ENCODE peak calls at places on chromosomes 11 and 22, in five cellular contexts. S is AG04450, L is pancreas, V is adrenal gland, D is brain microvascular endothelial cell. Y is an unnamed sample.

GRCh38 chr11:86183694-86184093 is 60.9 kb upstream of the EED start:
- DNase-seq in S (no peak), L (no peak), V (no peak), D (peak), Y (no peak)

GRCh38 chr22:26172389-26172990 is 3.2 kb downstream of the SEZ6L start:
- DNase-seq in S (no peak), L (peak), V (peak), D (peak), Y (no peak)

GRCh38 chr11:73270089-73270854 is 1.9 kb upstream of the P2RY6 start:
- DNase-seq in S (no peak), L (no peak), V (no peak), D (no peak), Y (no peak)

GRCh38 chr22:24198682-24199052 is 17.4 kb downstream of the SUSD2 start:
- DNase-seq in S (no peak), L (no peak), V (no peak), D (no peak), Y (no peak)

GRCh38 chr11:78752528-78752927 is 177.9 kb upstream of the NARS2 start:
- DNase-seq in S (no peak), L (no peak), V (no peak), D (no peak), Y (no peak)

GRCh38 chr22:33923660-33924246 is 3.5 kb upstream of the LARGE1 start:
- DNase-seq in S (peak), L (peak), V (peak), D (peak), Y (peak)

GRCh38 chr11:133928628-133929059 is 28.1 kb downstream of the IGSF9B start:
- DNase-seq in S (no peak), L (no peak), V (no peak), D (no peak), Y (no peak)

GRCh38 chr11:46348566-46348981 is 1.3 kb downstream of the DGKZ start:
- DNase-seq in S (no peak), L (peak), V (no peak), D (no peak), Y (no peak)

GRCh38 chr11:121892863-121893262 is 223.2 kb downstream of the BLID start:
- DNase-seq in S (no peak), L (no peak), V (no peak), D (no peak), Y (no peak)

GRCh38 chr11:126431401-126432064 is 76.0 kb downstream of the ST3GAL4 start:
- DNase-seq in S (no peak), L (no peak), V (peak), D (peak), Y (peak)

GRCh38 chr22:46294784-46295183 is 1.9 kb upstream of the GTSE1 start:
- DNase-seq in S (no peak), L (no peak), V (no peak), D (no peak), Y (no peak)

GRCh38 chr11:35380603-35381002 is 38.8 kb downstream of the SLC1A2 start:
- DNase-seq in S (no peak), L (no peak), V (no peak), D (peak), Y (no peak)

GRCh38 chr22:32701021-32701420 is 100.5 kb upstream of the TIMP3 start:
- DNase-seq in S (no peak), L (no peak), V (no peak), D (no peak), Y (no peak)

GRCh38 chr11:62501432-62501891 is 45.1 kb downstream of the AHNAK start:
- DNase-seq in S (no peak), L (peak), V (no peak), D (no peak), Y (no peak)

GRCh38 chr11:2771758-2772466 is 72.1 kb upstream of the KCNQ1OT1 start:
- DNase-seq in S (no peak), L (peak), V (peak), D (no peak), Y (no peak)

GRCh38 chr11:88523362-88524028 is 186.0 kb upstream of the CTSC start:
- DNase-seq in S (no peak), L (no peak), V (no peak), D (no peak), Y (no peak)

GRCh38 chr11:16843307-16843706 is 104.9 kb downstream of the C11orf58 start:
- DNase-seq in S (no peak), L (no peak), V (no peak), D (no peak), Y (no peak)

GRCh38 chr11:108870373-108871020 is 205.6 kb downstream of the DDX10 start:
- DNase-seq in S (peak), L (no peak), V (no peak), D (peak), Y (no peak)

GRCh38 chr11:44828296-44828695 is 101.5 kb downstream of the TSPAN18 start:
- DNase-seq in S (no peak), L (no peak), V (no peak), D (no peak), Y (no peak)
- TF ChIP-seq CTCF in S (no peak), L (no peak), V (no peak), D (no peak), Y (no peak)

GRCh38 chr11:57321388-57321995 is 3.3 kb downstream of the TNKS1BP1 start:
- DNase-seq in S (no peak), L (peak), V (peak), D (no peak), Y (no peak)

GRCh38 chr11:57323503-57324153 is 1.1 kb downstream of the TNKS1BP1 start:
- DNase-seq in S (no peak), L (peak), V (no peak), D (peak), Y (no peak)

GRCh38 chr11:57321996-57322880 is 2.5 kb downstream of the TNKS1BP1 start:
- DNase-seq in S (peak), L (peak), V (peak), D (peak), Y (peak)

GRCh38 chr11:57324154-57324885 is 432 bp downstream of the TNKS1BP1 start:
- DNase-seq in S (no peak), L (peak), V (peak), D (peak), Y (peak)

GRCh38 chr11:57322881-57323467 is 1.8 kb downstream of the TNKS1BP1 start:
- DNase-seq in S (no peak), L (no peak), V (no peak), D (no peak), Y (no peak)
- H3K27ac ChIP-seq in S (peak), L (peak), V (peak), D (peak), Y (peak)

GRCh38 chr11:19953909-19954308 is 206.4 kb downstream of the DBX1 start:
- DNase-seq in S (peak), L (peak), V (no peak), D (peak), Y (no peak)
- TF ChIP-seq CTCF in S (peak), L (peak), V (peak), D (peak), Y (no peak)

GRCh38 chr11:66112041-66112491 is 42.0 kb downstream of the PACS1 start:
- DNase-seq in S (no peak), L (no peak), V (no peak), D (no peak), Y (no peak)
- H3K27ac ChIP-seq in S (peak), L (no peak), V (peak), D (peak), Y (no peak)

GRCh38 chr11:9753031-9753430 is 89.2 kb downstream of the SWAP70 start:
- DNase-seq in S (no peak), L (no peak), V (no peak), D (peak), Y (no peak)

GRCh38 chr11:9756461-9756860 is 92.6 kb downstream of the SWAP70 start:
- DNase-seq in S (no peak), L (no peak), V (no peak), D (no peak), Y (no peak)

GRCh38 chr11:9755561-9755960 is 91.7 kb downstream of the SWAP70 start:
- DNase-seq in S (no peak), L (no peak), V (no peak), D (peak), Y (no peak)

GRCh38 chr11:9752091-9752490 is 88.2 kb downstream of the SWAP70 start:
- DNase-seq in S (no peak), L (peak), V (no peak), D (no peak), Y (no peak)

GRCh38 chr11:9754041-9754471 is 90.2 kb downstream of the SWAP70 start:
- DNase-seq in S (no peak), L (no peak), V (no peak), D (no peak), Y (no peak)
- TF ChIP-seq CTCF in S (no peak), L (no peak), V (no peak), D (no peak), Y (no peak)

GRCh38 chr11:1388763-1389102 is 1.0 kb upstream of the BRSK2 start:
- DNase-seq in S (no peak), L (no peak), V (no peak), D (no peak), Y (no peak)
- H3K27ac ChIP-seq in S (no peak), L (no peak), V (no peak), D (no peak), Y (no peak)

GRCh38 chr11:3799143-3799542 is 1.8 kb upstream of the NUP98 start:
- DNase-seq in S (no peak), L (no peak), V (no peak), D (no peak), Y (no peak)

GRCh38 chr11:3796796-3797328 is 492 bp downstream of the NUP98 start:
- DNase-seq in S (no peak), L (no peak), V (no peak), D (no peak), Y (no peak)

GRCh38 chr11:3795131-3796092 is 1.9 kb downstream of the NUP98 start:
- DNase-seq in S (no peak), L (no peak), V (no peak), D (no peak), Y (no peak)

GRCh38 chr11:3796346-3796745 is 1.0 kb downstream of the NUP98 start:
- DNase-seq in S (no peak), L (no peak), V (no peak), D (no peak), Y (no peak)

GRCh38 chr11:3797329-3798090 is at the start of gene NUP98:
- DNase-seq in S (peak), L (peak), V (peak), D (peak), Y (peak)
- TF ChIP-seq CTCF in S (no peak), L (no peak), V (peak), D (no peak), Y (no peak)

GRCh38 chr11:64237484-64237951 is 3.1 kb downstream of the VEGFB start:
- DNase-seq in S (no peak), L (peak), V (peak), D (no peak), Y (peak)
- H3K27ac ChIP-seq in S (no peak), L (peak), V (no peak), D (no peak), Y (no peak)

GRCh38 chr11:66292543-66293332 is 1.0 kb downstream of the TMEM151A start:
- DNase-seq in S (no peak), L (no peak), V (no peak), D (no peak), Y (no peak)
- TF ChIP-seq CTCF in S (no peak), L (no peak), V (no peak), D (no peak), Y (no peak)